ENCODE peak calls at places on chromosomes 6 and 20, in six cellular contexts. W is ovary, C is A549, M is suprapubic skin, O is stomach, U is tibial nerve. A is an unnamed sample.

GRCh38 chr20:42598586-42598985 is 591.1 kb downstream of the PTPRT start:
- DNase-seq in C (no peak), U (no peak), M (no peak), O (no peak), W (no peak), A (no peak)

GRCh38 chr20:8012724-8013123 is 6.8 kb downstream of the TMX4 start:
- DNase-seq in M (no peak), O (no peak), C (no peak), W (no peak), U (no peak), A (no peak)

GRCh38 chr6:97240222-97240621 is 42.8 kb downstream of the MMS22L start:
- DNase-seq in C (peak; percentile 2), W (no peak), U (no peak), M (no peak), O (no peak), A (no peak)

GRCh38 chr6:34970962-34971361 is 81.9 kb downstream of the ANKS1A start:
- DNase-seq in U (no peak), C (no peak), M (no peak), O (no peak), W (no peak), A (no peak)

GRCh38 chr6:139932671-139933070 is 558.2 kb upstream of the CITED2 start:
- DNase-seq in M (no peak), C (no peak), W (no peak), U (no peak), O (no peak), A (no peak)

GRCh38 chr6:21352131-21352530 is 241.4 kb upstream of the SOX4 start:
- DNase-seq in U (no peak), O (no peak), W (no peak), C (no peak), M (no peak), A (no peak)

GRCh38 chr6:89527634-89528033 is 94.7 kb downstream of the ANKRD6 start:
- DNase-seq in M (no peak), C (peak; percentile 17), O (no peak), U (no peak), W (no peak), A (no peak)

GRCh38 chr6:35049885-35050284 is 91.3 kb downstream of the TCP11 start:
- DNase-seq in W (no peak), O (no peak), U (peak; percentile 62), M (no peak), C (no peak), A (peak; percentile 51)

GRCh38 chr20:32672982-32673727 is 586 bp downstream of the C20orf203 start:
- DNase-seq in M (no peak), W (no peak), O (no peak), U (no peak), C (no peak), A (peak; percentile 57)

GRCh38 chr20:1440024-1440423 is 26.6 kb downstream of the NSFL1C start:
- DNase-seq in U (no peak), O (no peak), C (peak; percentile 50), W (no peak), M (no peak), A (no peak)

GRCh38 chr6:147099974-147100373 is 104.2 kb upstream of the STXBP5 start:
- DNase-seq in W (no peak), M (no peak), O (no peak), U (no peak), C (no peak), A (no peak)

GRCh38 chr6:125636671-125637070 is 112.8 kb upstream of the HEY2 start:
- DNase-seq in C (no peak), U (no peak), M (no peak), W (no peak), O (no peak), A (no peak)

GRCh38 chr20:43325926-43326325 is 131.8 kb upstream of the SRSF6 start:
- DNase-seq in U (no peak), C (no peak), O (no peak), W (no peak), M (no peak), A (no peak)

GRCh38 chr6:152124432-152125074 is 317.1 kb downstream of the ESR1 start:
- DNase-seq in O (no peak), U (no peak), C (peak; percentile 56), W (no peak), M (no peak), A (no peak)

GRCh38 chr6:112694986-112695385 is 347.9 kb downstream of the RFPL4B start:
- DNase-seq in C (no peak), O (no peak), W (no peak), M (no peak), U (no peak), A (no peak)

GRCh38 chr6:150590448-150590847 is 9.2 kb upstream of the PLEKHG1 start:
- DNase-seq in M (no peak), C (no peak), W (no peak), U (no peak), O (no peak), A (no peak)

GRCh38 chr6:122394016-122394415 is 5.4 kb upstream of the HSF2 start:
- DNase-seq in O (no peak), U (no peak), M (no peak), W (no peak), C (no peak), A (no peak)

GRCh38 chr6:13406051-13406477 is 77.7 kb upstream of the TBC1D7 start:
- DNase-seq in U (peak; percentile 28), C (no peak), W (no peak), O (no peak), M (peak; percentile 71), A (no peak)

GRCh38 chr6:31701666-31702420 is 1.3 kb downstream of the ABHD16A start:
- DNase-seq in W (no peak), U (no peak), O (no peak), C (no peak), M (no peak), A (no peak)

GRCh38 chr20:38840053-38840893 is 34.8 kb downstream of the PPP1R16B start:
- DNase-seq in M (no peak), C (no peak), O (no peak), W (no peak), U (no peak), A (no peak)

GRCh38 chr6:111484655-111484974 is 1.6 kb upstream of the REV3L start:
- DNase-seq in O (no peak), M (no peak), U (no peak), C (no peak), W (no peak), A (no peak)

GRCh38 chr20:60091284-60091683 is 133.1 kb downstream of the CDH26 start:
- DNase-seq in M (no peak), W (no peak), C (no peak), O (no peak), U (no peak), A (no peak)

GRCh38 chr20:60088236-60088635 is 130.0 kb downstream of the CDH26 start:
- DNase-seq in W (no peak), C (no peak), O (no peak), U (no peak), M (no peak), A (no peak)

GRCh38 chr20:60087563-60088105 is 129.4 kb downstream of the CDH26 start:
- DNase-seq in W (no peak), U (no peak), M (no peak), O (no peak), C (peak; percentile 27), A (no peak)

GRCh38 chr20:60085551-60086132 is 127.4 kb downstream of the CDH26 start:
- DNase-seq in M (no peak), U (no peak), C (no peak), W (no peak), O (no peak), A (no peak)

DNA sequence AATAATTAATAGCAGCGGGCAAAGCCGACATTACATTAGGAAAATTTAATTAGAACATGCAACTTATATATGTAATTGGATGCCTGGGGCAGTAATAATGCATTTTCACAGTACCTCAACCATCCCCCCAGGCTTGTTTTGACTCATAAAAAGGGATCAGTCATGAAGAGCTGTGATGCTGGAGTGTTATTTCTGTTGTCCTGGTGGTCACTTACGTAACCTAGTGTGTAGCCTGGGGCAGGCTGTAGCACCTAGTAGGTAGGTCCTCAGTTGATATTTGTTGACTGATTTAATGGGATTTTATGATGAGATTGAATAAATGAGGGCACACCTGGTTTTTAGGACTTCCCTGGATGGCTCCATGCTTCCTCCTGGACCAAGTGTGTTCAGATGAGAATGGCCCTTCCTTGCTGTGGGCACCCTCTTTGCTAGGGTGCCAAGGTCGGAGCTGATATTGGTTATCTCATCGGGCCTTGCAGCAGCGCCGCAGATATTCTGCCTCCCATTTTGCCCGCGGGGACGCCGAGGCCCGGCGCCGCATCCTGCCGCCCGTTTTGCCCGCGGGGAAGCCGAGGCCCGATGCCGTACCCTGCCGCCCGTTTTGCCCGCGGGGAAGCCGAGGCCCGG is 128.8 kb downstream of the CDH26 start:
- DNase-seq in C (no peak), U (no peak), M (no peak), O (no peak), W (no peak), A (no peak)
- H3K4me3 ChIP-seq in C (peak overlapping the region; percentile 41), U (no peak overlapping the region), M (peak overlapping the region; percentile 25), O (peak overlapping the region; percentile 25), W (no peak overlapping the region), A (no peak overlapping the region)

DNA sequence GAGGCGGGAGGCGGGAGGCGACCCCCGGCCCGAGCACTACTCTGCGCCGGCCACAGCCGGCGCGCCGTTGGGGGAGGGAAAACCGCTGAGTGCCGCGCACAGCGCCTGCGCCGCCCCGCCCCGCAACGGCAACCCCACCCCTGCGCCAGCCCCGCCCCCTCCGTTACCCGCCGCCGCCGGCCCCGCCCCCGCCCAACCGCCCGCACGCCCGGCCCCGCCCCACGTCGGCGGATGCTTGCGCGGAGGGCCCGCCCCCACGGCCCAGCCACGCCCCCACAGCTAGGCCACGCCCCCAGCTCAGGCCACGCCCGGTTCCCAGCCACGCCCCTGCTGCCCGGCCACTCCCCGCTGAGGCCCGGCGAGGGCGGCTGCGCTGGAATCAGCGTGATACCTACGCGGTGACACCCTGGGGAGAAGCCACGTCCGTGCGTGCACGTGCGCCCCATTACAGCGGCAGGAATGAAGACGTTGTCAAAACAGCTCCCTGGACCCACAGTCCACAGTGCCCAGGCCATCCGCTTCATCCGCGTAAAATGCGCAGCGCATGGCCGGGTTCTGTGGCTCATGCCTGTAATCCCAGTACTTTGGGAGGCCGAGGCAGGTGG is at the start of gene TCFL5:
- DNase-seq in W (peak; percentile 94), C (peak; percentile 90), M (peak; percentile 96), U (peak; percentile 87), O (peak; percentile 93), A (peak; percentile 94)
- TF ChIP-seq EP300 in W (no peak), C (no peak), M (no peak), U (peak; percentile 49), O (no peak), A (no peak)

GRCh38 chr6:69719602-69720193 is 77.1 kb downstream of the LMBRD1 start:
- DNase-seq in O (no peak), U (no peak), M (no peak), W (no peak), C (peak; percentile 19), A (no peak)
- TF ChIP-seq CTCF in O (no peak), U (no peak), M (no peak), W (no peak), C (peak; percentile 32), A (no peak)

DNA sequence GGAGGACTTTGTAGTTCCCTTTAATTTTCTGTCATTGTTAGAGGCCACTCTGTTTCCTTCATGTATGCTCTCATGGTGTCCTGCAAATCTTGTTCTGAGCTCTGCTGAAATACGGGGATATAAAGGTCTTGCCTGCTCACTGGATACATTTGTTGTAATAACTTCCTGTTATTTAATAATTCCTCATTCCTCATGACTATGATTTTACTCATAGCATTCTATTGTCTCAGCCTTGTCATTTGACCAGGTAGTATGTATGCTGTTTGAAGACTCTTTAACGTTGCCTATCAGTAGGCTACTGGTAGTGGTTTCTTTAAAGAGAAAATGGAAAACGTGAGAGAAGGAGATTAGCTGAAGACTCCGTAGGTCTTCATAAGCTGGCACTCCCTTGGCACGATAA is 4.7 kb downstream of the MAP3K4 start:
- DNase-seq in C (no peak), M (no peak), O (no peak), U (no peak), W (no peak), A (no peak)
- H3K4me3 ChIP-seq in C (no peak overlapping the region), M (no peak overlapping the region), O (no peak overlapping the region), U (no peak overlapping the region), W (no peak overlapping the region), A (no peak overlapping the region)

A was measured in transverse colon.